ENCODE peak calls at places on chromosome 16, in five cellular contexts. G, S, H, F and E are unnamed samples.

GRCh38 chr16:10078541-10078949 is 103.7 kb downstream of the GRIN2A start:
- DNase-seq in S (no peak), H (no peak), F (no peak), G (no peak), E (no peak)

GRCh38 chr16:19698480-19699465 is 19.3 kb downstream of the KNOP1 start:
- DNase-seq in H (no peak), S (peak), G (no peak), F (peak), E (no peak)

GRCh38 chr16:67183-67791 is 5.1 kb downstream of the RHBDF1 start:
- DNase-seq in S (no peak), H (no peak), F (no peak), G (no peak), E (no peak)

GRCh38 chr16:1002399-1003161 is 21.0 kb downstream of the SOX8 start:
- DNase-seq in G (peak), S (peak), F (peak), H (no peak), E (peak)

GRCh38 chr16:48317614-48318013 is 67.6 kb downstream of the SIAH1 start:
- DNase-seq in S (peak), F (peak), H (no peak), G (peak), E (no peak)

GRCh38 chr16:57800213-57801097 is 1.8 kb downstream of the KIFC3 start:
- DNase-seq in S (no peak), F (no peak), G (no peak), H (no peak), E (no peak)

GRCh38 chr16:68000024-68000423 is 740 bp upstream of the DPEP2 start:
- DNase-seq in H (no peak), G (no peak), F (no peak), S (peak), E (no peak)

GRCh38 chr16:4378202-4378666 is 6.6 kb downstream of the VASN start:
- DNase-seq in S (peak), F (peak), G (no peak), H (peak), E (no peak)

GRCh38 chr16:10333321-10334032 is 52.4 kb upstream of the ATF7IP2 start:
- DNase-seq in G (no peak), F (no peak), S (no peak), H (no peak), E (no peak)

GRCh38 chr16:19844945-19845641 is 39.6 kb downstream of the GPRC5B start:
- DNase-seq in H (peak), S (peak), G (peak), F (peak), E (no peak)

GRCh38 chr16:87333101-87333500 is 15.9 kb upstream of the C16orf95 start:
- DNase-seq in G (no peak), S (peak), H (no peak), F (no peak), E (no peak)

GRCh38 chr16:57752581-57753447 is 17.2 kb downstream of the KATNB1 start:
- DNase-seq in G (no peak), F (no peak), H (no peak), S (no peak), E (no peak)

GRCh38 chr16:54879681-54880080 is 51.0 kb upstream of the IRX5 start:
- DNase-seq in H (no peak), G (no peak), S (no peak), F (peak), E (no peak)

GRCh38 chr16:27726621-27727275 is 176.8 kb downstream of the KATNIP start:
- DNase-seq in S (no peak), H (no peak), G (peak), F (peak), E (no peak)

GRCh38 chr16:28879261-28879840 is 1.1 kb downstream of the ATP2A1 start:
- DNase-seq in H (no peak), S (peak), G (no peak), F (no peak), E (no peak)

GRCh38 chr16:71273384-71273783 is 15.8 kb downstream of the CMTR2 start:
- DNase-seq in G (no peak), F (no peak), H (no peak), S (no peak), E (no peak)

GRCh38 chr16:9047689-9048301 is 43.6 kb upstream of the HAPSTR1 start:
- DNase-seq in S (peak), H (peak), F (peak), G (peak), E (peak)
- H3K4me3 ChIP-seq in S (no peak), H (no peak), F (no peak), G (no peak), E (no peak)

DNA sequence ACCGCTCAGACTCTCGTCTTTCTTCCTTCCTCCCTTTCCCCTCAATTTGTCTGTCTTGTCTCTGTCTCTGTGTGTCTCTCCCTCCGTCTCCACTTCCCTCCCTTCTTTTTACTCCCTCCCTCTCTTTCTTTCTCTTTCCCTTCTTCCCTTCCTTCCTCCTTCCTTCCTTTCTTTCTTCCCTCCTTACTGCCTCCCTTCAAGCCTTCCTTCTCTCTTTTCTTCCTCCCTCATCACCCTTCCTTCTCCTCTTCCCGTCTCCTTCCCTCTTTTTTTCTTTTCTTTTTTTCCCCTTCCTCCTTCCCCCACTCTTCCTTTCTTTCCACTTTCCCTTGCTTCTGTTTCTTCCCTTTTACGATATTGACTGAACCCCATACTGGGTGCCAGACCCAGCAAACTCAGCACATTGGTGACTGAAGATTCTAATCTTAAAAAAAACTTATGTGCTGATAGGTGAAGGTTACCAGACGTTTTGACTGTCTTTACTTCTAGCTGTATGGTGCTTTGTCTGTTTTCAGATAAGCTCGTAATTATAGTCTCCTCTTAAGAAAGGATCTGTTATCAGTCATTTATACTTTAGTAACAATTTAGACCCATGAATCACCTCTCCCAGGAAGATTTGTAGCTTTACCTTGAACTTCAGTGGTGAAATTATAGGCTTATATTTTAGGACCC is 481 bp upstream of the BRD7 start:
- DNase-seq in H (no peak), S (peak), F (no peak), G (no peak), E (no peak)
- TF ChIP-seq CTCF in H (no peak), S (no peak), F (no peak), G (no peak), E (no peak)

GRCh38 chr16:51154271-51155171 is 3.5 kb upstream of the SALL1 start:
- DNase-seq in S (no peak), F (no peak), G (no peak), H (no peak), E (no peak)

GRCh38 chr16:51155199-51155607 is 4.1 kb upstream of the SALL1 start:
- DNase-seq in F (no peak), H (no peak), G (no peak), S (no peak), E (no peak)

GRCh38 chr16:51152691-51153261 is 1.7 kb upstream of the SALL1 start:
- DNase-seq in H (no peak), G (no peak), F (peak), S (no peak), E (no peak)

GRCh38 chr16:51151951-51152663 is 1.0 kb upstream of the SALL1 start:
- DNase-seq in S (peak), F (peak), G (peak), H (peak), E (no peak)

DNA sequence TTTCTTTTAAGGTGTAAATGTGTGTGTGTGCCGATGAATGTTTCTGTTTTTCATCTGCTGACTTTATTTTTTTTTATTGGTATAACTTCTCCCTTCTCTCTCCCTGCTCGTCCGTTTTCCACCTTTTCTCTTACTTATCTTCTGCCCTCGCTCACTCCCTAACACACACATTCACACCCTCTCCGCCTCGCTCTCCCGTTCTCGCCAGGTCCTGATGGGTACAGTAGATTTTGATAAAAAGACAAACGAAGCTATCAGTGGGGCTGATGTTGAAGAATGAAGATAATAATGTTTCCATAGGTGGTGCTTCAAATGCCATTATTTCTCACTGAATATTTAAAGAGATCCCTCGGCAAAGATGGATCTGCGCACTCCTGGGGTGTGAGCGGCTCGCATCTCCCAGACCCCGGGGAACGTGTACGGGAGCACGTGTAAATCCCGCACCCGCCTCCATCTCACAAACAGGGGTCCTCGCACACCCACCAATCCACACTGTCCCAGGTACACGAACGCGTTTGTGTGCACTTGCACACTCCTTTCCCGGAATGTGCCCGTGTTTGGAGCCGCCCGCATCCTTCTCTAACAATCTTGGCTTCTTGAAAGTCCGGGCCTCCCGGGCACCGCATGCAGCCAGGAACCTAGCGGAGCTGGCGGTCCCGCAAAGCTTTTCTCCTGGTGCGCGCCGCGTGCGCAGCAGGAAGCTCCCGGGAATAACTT is 2.4 kb upstream of the SALL1 start:
- DNase-seq in S (no peak), G (no peak), F (no peak), H (no peak), E (no peak)
- H3K4me3 ChIP-seq in S (peak), G (peak), F (peak), H (no peak), E (no peak)

GRCh38 chr16:2473999-2474876 is 689 bp upstream of the TBC1D24 start:
- DNase-seq in S (peak), H (no peak), F (peak), G (no peak), E (no peak)
- TF ChIP-seq CTCF in S (peak), H (no peak), F (no peak), G (no peak), E (peak)

DNA sequence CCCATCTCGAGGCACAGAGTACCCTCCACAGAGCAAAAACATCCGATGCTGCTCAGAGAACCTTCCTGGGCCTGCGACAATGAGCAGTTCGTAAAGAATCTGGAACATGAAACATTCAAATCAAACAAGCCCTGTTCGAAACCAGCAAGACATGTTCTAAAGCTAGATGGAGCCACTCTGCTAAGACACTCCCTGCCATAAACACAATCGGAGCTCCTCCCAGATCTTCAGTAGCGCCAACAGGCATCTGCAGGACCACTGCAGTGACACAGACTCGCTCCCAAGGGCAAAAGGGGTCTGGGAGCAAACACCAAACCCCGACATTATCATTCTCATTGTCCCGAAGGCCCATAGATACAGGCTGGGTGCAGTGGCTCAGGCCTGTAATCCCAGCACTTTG is 108.7 kb downstream of the ZFHX3 start:
- DNase-seq in G (no peak), S (no peak), H (no peak), F (peak), E (peak)
- H3K4me3 ChIP-seq in G (no peak), S (peak), H (no peak), F (peak), E (peak)

DNA sequence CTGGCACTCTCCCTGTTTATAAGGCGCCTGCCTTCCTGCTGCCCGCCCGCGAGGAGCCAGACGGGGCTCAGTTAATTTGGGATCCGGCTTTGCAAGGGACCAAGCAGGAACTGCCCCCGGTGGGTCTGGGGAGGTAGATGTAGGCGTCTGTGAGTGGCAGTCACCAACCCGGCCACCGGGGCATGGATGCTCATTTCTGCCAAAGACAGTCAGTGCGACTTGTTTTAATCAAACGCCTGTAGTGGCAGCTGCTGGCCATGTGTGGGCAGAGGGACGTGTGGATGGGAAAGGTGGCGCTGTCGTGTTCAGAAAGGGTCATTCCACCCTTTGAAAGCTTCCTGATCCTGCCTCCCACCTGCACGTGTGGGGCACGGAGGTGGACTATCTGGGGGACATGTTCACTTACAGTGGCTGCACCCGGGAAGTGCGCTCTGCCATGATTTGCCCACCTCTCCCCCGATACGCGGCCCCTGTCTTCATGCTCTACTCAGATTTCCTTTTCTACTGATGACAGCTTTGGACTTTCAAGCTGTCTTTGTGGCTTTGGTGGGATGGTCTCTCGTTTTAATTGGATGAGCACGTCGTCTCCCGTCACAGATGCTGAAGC is 60.3 kb upstream of the CIBAR2 start:
- DNase-seq in F (peak), S (peak), G (no peak), H (peak), E (no peak)
- TF ChIP-seq CTCF in F (peak), S (peak), G (peak), H (no peak), E (no peak)

GRCh38 chr16:30844671-30845449 is 49.0 kb downstream of the BCL7C start:
- DNase-seq in S (peak), G (peak), F (peak), H (peak), E (peak)
- H3K4me3 ChIP-seq in S (peak), G (no peak), F (peak), H (no peak), E (no peak)

GRCh38 chr16:31455601-31456314 is 3.5 kb upstream of the ARMC5 start:
- DNase-seq in G (no peak), H (no peak), S (peak), F (no peak), E (no peak)
- TF ChIP-seq CTCF in G (peak), H (no peak), S (peak), F (peak), E (peak)

GRCh38 chr16:2716101-2716885 is 3.7 kb downstream of the PRSS27 start:
- DNase-seq in G (no peak), F (no peak), S (peak), H (no peak), E (no peak)
- H3K4me3 ChIP-seq in G (no peak), F (no peak), S (no peak), H (no peak), E (no peak)

GRCh38 chr16:2008631-2009301 is 855 bp downstream of the ZNF598 start:
- DNase-seq in H (no peak), F (peak), G (no peak), S (peak), E (no peak)
- TF ChIP-seq CTCF in H (no peak), F (no peak), G (no peak), S (no peak), E (no peak)